ENCODE peak calls at places on chromosomes 11 and 22, in five cellular contexts. E, J, A, B and V are unnamed samples.

GRCh38 chr22:23984430-23984829 is 4.5 kb downstream of the GSTT2 start:
- DNase-seq in A (no peak), B (peak), E (no peak), J (peak), V (no peak)

GRCh38 chr11:123301696-123302400 is 106.8 kb upstream of the CLMP start:
- DNase-seq in B (peak), J (peak), E (peak), A (peak), V (no peak)

GRCh38 chr22:37626144-37626543 is 13.3 kb upstream of the SH3BP1 start:
- DNase-seq in A (no peak), J (no peak), E (no peak), B (no peak), V (no peak)

GRCh38 chr22:38655532-38656255 is 498 bp downstream of the FAM227A start:
- DNase-seq in B (no peak), A (no peak), J (no peak), E (no peak), V (peak)

GRCh38 chr11:17384002-17384511 is 4.4 kb downstream of the KCNJ11 start:
- DNase-seq in J (peak), A (peak), B (peak), E (no peak), V (peak)

GRCh38 chr11:102757823-102758549 is 22.4 kb downstream of the MMP10 start:
- DNase-seq in E (no peak), B (no peak), A (no peak), J (no peak), V (no peak)

GRCh38 chr22:30575011-30575671 is 676 bp upstream of the GAL3ST1 start:
- DNase-seq in B (no peak), A (no peak), E (no peak), J (peak), V (no peak)

GRCh38 chr11:68839054-68839865 is 2.5 kb downstream of the CPT1A start:
- DNase-seq in E (peak), B (peak), A (peak), J (peak), V (no peak)

GRCh38 chr11:103433380-103433779 is 324.2 kb downstream of the DYNC2H1 start:
- DNase-seq in A (no peak), E (no peak), B (no peak), J (no peak), V (peak)

GRCh38 chr11:68890490-68891231 is 13.0 kb downstream of the MRPL21 start:
- DNase-seq in B (no peak), J (no peak), E (no peak), A (no peak), V (peak)

GRCh38 chr22:49637255-49637760 is 190.4 kb downstream of the BRD1 start:
- DNase-seq in E (no peak), B (no peak), J (no peak), A (no peak), V (no peak)

GRCh38 chr22:30220338-30221009 is 26.1 kb downstream of the LIF start:
- DNase-seq in A (no peak), J (no peak), B (no peak), E (no peak), V (no peak)

GRCh38 chr11:12693075-12693473 is 18.9 kb downstream of the TEAD1 start:
- DNase-seq in J (no peak), E (no peak), B (no peak), A (no peak), V (no peak)

GRCh38 chr22:40203568-40203967 is 25.8 kb downstream of the TNRC6B start:
- DNase-seq in E (no peak), A (no peak), B (no peak), J (no peak), V (no peak)

GRCh38 chr11:34318111-34319037 is 39.4 kb downstream of the ABTB2 start:
- DNase-seq in A (no peak), E (no peak), B (no peak), J (no peak), V (no peak)

GRCh38 chr22:23181763-23182288 is 1.5 kb downstream of the BCR start:
- DNase-seq in J (peak), E (no peak), A (no peak), B (no peak), V (no peak)

GRCh38 chr22:27801616-27802388 is at the start of gene MN1:
- DNase-seq in A (no peak), B (no peak), E (no peak), J (peak), V (no peak)

GRCh38 chr11:2942447-2942846 is 13.2 kb upstream of the PHLDA2 start:
- DNase-seq in E (no peak), B (no peak), J (no peak), A (no peak), V (no peak)

GRCh38 chr11:17601206-17602075 is 54.4 kb downstream of the OTOG start:
- DNase-seq in B (no peak), E (no peak), J (peak), A (peak), V (no peak)

GRCh38 chr11:116073854-116074837 is 569.9 kb upstream of the CADM1 start:
- DNase-seq in J (no peak), E (peak), A (no peak), B (no peak), V (no peak)

GRCh38 chr11:108432783-108433182 is 34.5 kb downstream of the C11orf65 start:
- DNase-seq in E (no peak), B (no peak), J (no peak), A (no peak), V (no peak)

GRCh38 chr11:65919151-65920034 is at the start of gene DRAP1:
- DNase-seq in B (peak), E (peak), J (peak), A (peak), V (peak)

GRCh38 chr11:63553759-63554158 is 9.4 kb downstream of the PLAAT2 start:
- DNase-seq in E (no peak), B (no peak), A (no peak), J (no peak), V (no peak)

GRCh38 chr22:50560034-50560433 is 2.7 kb downstream of the SYCE3 start:
- DNase-seq in A (no peak), B (no peak), E (no peak), J (no peak), V (no peak)

GRCh38 chr11:118615282-118615979 is 8.0 kb downstream of the PHLDB1 start:
- DNase-seq in A (no peak), E (no peak), J (peak), B (no peak), V (no peak)

GRCh38 chr22:50031189-50032091 is 18.9 kb upstream of the IL17REL start:
- DNase-seq in A (no peak), B (no peak), E (no peak), J (no peak), V (no peak)

GRCh38 chr11:116175707-116176106 is 597.1 kb downstream of the BUD13 start:
- DNase-seq in A (no peak), B (no peak), J (no peak), E (no peak), V (no peak)

GRCh38 chr11:20066783-20067156 is 93.5 kb downstream of the DBX1 start:
- DNase-seq in J (peak), B (peak), E (no peak), A (peak), V (no peak)

GRCh38 chr11:20066013-20066782 is 94.1 kb downstream of the DBX1 start:
- DNase-seq in A (no peak), B (no peak), J (no peak), E (no peak), V (no peak)

GRCh38 chr11:20068691-20069090 is 91.6 kb downstream of the DBX1 start:
- DNase-seq in A (no peak), J (no peak), B (no peak), E (no peak), V (no peak)

GRCh38 chr11:20067665-20068064 is 92.6 kb downstream of the DBX1 start:
- DNase-seq in J (no peak), A (no peak), B (no peak), E (no peak), V (no peak)

GRCh38 chr11:20070459-20070858 is 89.8 kb downstream of the DBX1 start:
- DNase-seq in A (no peak), B (no peak), E (no peak), J (no peak), V (no peak)
- TF ChIP-seq POLR2AphosphoS5 in A (no peak), B (no peak), E (no peak), J (no peak), V (no peak)

DNA sequence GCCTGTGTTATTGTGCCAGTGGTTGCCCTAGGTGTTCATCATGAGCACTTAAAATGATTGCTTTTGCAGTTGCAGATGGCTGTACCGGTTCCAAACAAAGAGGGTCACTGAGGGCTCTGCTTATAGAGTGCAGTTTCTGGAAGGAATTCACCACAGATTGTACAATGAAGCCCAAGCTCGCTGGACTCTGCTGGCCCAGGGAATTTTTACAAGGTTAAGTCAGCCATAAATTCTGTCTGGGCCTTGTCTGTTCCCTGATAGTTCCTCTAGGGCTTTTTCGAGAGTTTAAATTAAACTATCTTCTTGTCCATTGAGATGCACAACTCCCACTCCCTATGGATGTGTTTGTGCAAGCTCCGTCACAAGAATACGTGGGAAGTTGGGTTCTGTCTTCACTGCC is 153.7 kb upstream of the TTC12 start:
- DNase-seq in J (no peak), E (no peak), B (no peak), A (no peak), V (no peak)
- TF ChIP-seq EZH2 in J (no peak), E (no peak), B (no peak), A (no peak), V (no peak)

DNA sequence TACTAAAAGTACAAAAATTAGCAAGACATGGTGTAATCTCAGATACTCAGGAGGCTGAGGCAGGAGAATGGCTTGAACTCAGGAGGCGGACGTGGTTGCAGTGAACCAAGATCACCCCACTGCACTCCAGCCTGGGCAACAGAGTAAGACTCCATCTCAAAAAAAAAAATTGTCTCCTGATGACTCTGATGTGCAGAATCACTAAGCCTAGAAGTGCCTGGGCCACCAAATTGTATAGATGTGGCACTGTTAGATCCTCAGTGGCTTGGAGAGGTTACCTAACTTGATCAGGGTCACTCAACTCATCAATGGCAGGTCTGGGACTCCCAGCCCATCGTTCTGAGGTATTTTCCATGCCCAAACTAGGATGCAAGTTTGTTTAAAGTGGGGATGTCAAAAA is 10.6 kb downstream of the PLEKHB1 start:
- DNase-seq in B (no peak), E (no peak), J (no peak), A (no peak), V (no peak)
- TF ChIP-seq POLR2AphosphoS5 in B (no peak), E (no peak), J (no peak), A (peak), V (no peak)

GRCh38 chr11:124841765-124842700 is 23.2 kb upstream of the ROBO3 start:
- DNase-seq in E (no peak), A (no peak), J (no peak), B (no peak), V (no peak)
- TF ChIP-seq EZH2 in E (peak), A (no peak), J (peak), B (no peak), V (no peak)

GRCh38 chr11:72112541-72113136 is at the start of gene ANAPC15:
- DNase-seq in A (peak), J (peak), E (peak), B (peak), V (peak)
- TF ChIP-seq POLR2AphosphoS5 in A (peak), J (peak), E (peak), B (peak), V (peak)

DNA sequence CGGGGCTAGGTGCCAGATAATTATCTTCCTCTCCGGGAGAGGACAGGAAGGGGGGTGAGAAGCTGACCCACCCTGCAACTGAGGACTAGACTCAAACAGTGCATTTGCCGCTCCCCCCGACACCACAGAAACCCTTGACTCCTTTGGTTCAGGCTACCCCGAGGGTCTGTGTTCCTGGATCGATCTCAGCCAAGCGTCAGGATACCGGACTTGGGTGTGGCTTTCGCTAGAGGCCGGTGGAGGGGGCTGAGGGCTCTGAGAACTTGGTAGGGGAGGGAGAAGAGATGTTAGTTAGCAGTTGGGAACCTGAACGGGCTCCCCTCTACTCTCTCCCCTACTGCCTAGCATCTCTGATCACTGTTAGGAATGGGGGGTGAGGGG is 840 bp downstream of the SEZ6L start:
- DNase-seq in A (no peak), B (no peak), J (peak), E (no peak), V (no peak)
- TF ChIP-seq EZH2 in A (no peak), B (no peak), J (no peak), E (no peak), V (no peak)

GRCh38 chr11:70326365-70326803 is 55.9 kb downstream of the PPFIA1 start:
- DNase-seq in J (no peak), E (no peak), B (no peak), A (no peak), V (peak)
- TF ChIP-seq POLR2AphosphoS5 in J (no peak), E (no peak), B (no peak), A (no peak), V (no peak)

DNA sequence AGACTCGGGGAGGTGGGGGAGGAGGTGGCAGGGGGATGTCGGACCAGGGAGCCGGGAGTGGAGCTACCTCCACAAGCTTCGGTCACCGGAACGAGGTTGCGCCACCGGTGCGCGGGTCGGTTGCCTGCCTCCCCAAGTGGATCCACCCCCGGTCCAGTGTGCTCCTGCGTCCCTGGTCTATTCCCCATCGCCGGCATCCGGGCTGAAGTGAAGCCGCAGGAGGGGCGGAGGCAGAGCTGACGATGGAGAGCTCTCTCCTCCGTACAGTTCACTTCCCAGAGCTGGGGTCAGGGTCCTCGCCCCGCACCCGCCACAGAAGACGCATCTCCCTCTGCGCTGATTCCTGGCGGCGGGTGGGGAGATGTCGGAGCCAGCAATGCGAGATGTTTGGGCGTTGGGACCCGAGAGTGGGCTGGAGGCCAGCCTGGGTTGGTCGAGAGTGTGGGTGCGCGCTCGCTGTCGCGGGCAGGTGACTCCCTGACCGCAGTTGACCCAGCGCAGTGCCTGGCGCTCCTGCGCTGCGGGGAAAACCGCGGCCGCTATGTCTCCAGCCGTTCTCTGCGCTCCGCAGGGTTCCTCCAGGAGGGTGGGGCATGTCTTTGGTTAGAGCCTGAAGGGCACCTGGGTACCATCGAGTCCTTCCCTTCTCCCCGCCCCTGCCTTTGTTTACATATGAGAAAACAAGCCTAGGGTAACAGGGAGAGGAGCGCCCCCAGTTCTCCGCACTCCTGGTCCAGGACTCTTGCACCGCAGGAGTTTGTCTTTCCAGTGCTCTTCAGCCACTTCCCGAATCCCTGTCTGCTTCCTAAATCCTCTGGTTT is 1.7 kb downstream of the C11orf96 start:
- DNase-seq in B (no peak), A (no peak), J (peak), E (no peak), V (no peak)
- TF ChIP-seq EZH2 in B (no peak), A (no peak), J (peak), E (no peak), V (peak)

GRCh38 chr11:28566643-28567042 is 458.5 kb downstream of the METTL15 start:
- DNase-seq in J (peak), A (peak), B (peak), E (no peak), V (no peak)
- TF ChIP-seq POLR2AphosphoS5 in J (no peak), A (no peak), B (no peak), E (no peak), V (no peak)